ENCODE peak calls at places on chromosomes 12 and 14, in eight cellular contexts. One of them, this sample, is unnamed.

GRCh38 chr12:53115891-53116675 is 12.8 kb downstream of the SOAT2 start:
- DNase-seq in ureter: no peak
- DNase-seq in activated CD4-positive, alpha-beta T cell treated with anti-CD3 and anti-CD28 coated beads, Interleukin-2, amount 10 ng/mL, durations not matched to agents 7 days and 5 days: no peak
- DNase-seq in mucosa of descending colon: no peak
- DNase-seq in fibroblast of the aortic adventitia: no peak
- DNase-seq in left cardiac atrium: no peak
- DNase-seq in mesendoderm: no peak
- DNase-seq in AG08396: peak
- DNase-seq in this sample: no peak

GRCh38 chr12:131076277-131076676 is 122.6 kb downstream of the ADGRD1 start:
- DNase-seq in ureter: peak
- DNase-seq in activated CD4-positive, alpha-beta T cell treated with anti-CD3 and anti-CD28 coated beads, Interleukin-2, amount 10 ng/mL, durations not matched to agents 7 days and 5 days: no peak
- DNase-seq in mucosa of descending colon: no peak
- DNase-seq in fibroblast of the aortic adventitia: no peak
- DNase-seq in left cardiac atrium: no peak
- DNase-seq in mesendoderm: no peak
- DNase-seq in AG08396: no peak
- DNase-seq in this sample: no peak

GRCh38 chr12:3291939-3292338 is 199.1 kb upstream of the PRMT8 start:
- DNase-seq in ureter: no peak
- DNase-seq in activated CD4-positive, alpha-beta T cell treated with anti-CD3 and anti-CD28 coated beads, Interleukin-2, amount 10 ng/mL, durations not matched to agents 7 days and 5 days: no peak
- DNase-seq in mucosa of descending colon: no peak
- DNase-seq in fibroblast of the aortic adventitia: no peak
- DNase-seq in left cardiac atrium: no peak
- DNase-seq in mesendoderm: no peak
- DNase-seq in AG08396: no peak
- DNase-seq in this sample: no peak

GRCh38 chr14:83940253-83940652 is 1589.7 kb upstream of the FLRT2 start:
- DNase-seq in ureter: no peak
- DNase-seq in activated CD4-positive, alpha-beta T cell treated with anti-CD3 and anti-CD28 coated beads, Interleukin-2, amount 10 ng/mL, durations not matched to agents 7 days and 5 days: no peak
- DNase-seq in mucosa of descending colon: no peak
- DNase-seq in fibroblast of the aortic adventitia: no peak
- DNase-seq in left cardiac atrium: no peak
- DNase-seq in mesendoderm: peak
- DNase-seq in AG08396: no peak
- DNase-seq in this sample: peak

GRCh38 chr12:27330846-27331245 is 1.8 kb upstream of the BMAL2 start:
- DNase-seq in ureter: no peak
- DNase-seq in activated CD4-positive, alpha-beta T cell treated with anti-CD3 and anti-CD28 coated beads, Interleukin-2, amount 10 ng/mL, durations not matched to agents 7 days and 5 days: no peak
- DNase-seq in mucosa of descending colon: no peak
- DNase-seq in fibroblast of the aortic adventitia: peak
- DNase-seq in left cardiac atrium: no peak
- DNase-seq in mesendoderm: no peak
- DNase-seq in AG08396: peak
- DNase-seq in this sample: no peak

GRCh38 chr12:94704452-94704871 is 54.1 kb upstream of the TMCC3 start:
- DNase-seq in ureter: no peak
- DNase-seq in activated CD4-positive, alpha-beta T cell treated with anti-CD3 and anti-CD28 coated beads, Interleukin-2, amount 10 ng/mL, durations not matched to agents 7 days and 5 days: no peak
- DNase-seq in mucosa of descending colon: no peak
- DNase-seq in fibroblast of the aortic adventitia: peak
- DNase-seq in left cardiac atrium: no peak
- DNase-seq in mesendoderm: no peak
- DNase-seq in AG08396: peak
- DNase-seq in this sample: peak

GRCh38 chr14:89422181-89422951 is 5.3 kb upstream of the FOXN3 start:
- DNase-seq in ureter: peak
- DNase-seq in activated CD4-positive, alpha-beta T cell treated with anti-CD3 and anti-CD28 coated beads, Interleukin-2, amount 10 ng/mL, durations not matched to agents 7 days and 5 days: no peak
- DNase-seq in mucosa of descending colon: peak
- DNase-seq in fibroblast of the aortic adventitia: peak
- DNase-seq in left cardiac atrium: no peak
- DNase-seq in mesendoderm: no peak
- DNase-seq in AG08396: no peak
- DNase-seq in this sample: no peak

GRCh38 chr12:130086777-130087176 is 75.5 kb upstream of the FZD10 start:
- DNase-seq in ureter: no peak
- DNase-seq in activated CD4-positive, alpha-beta T cell treated with anti-CD3 and anti-CD28 coated beads, Interleukin-2, amount 10 ng/mL, durations not matched to agents 7 days and 5 days: no peak
- DNase-seq in mucosa of descending colon: no peak
- DNase-seq in fibroblast of the aortic adventitia: no peak
- DNase-seq in left cardiac atrium: no peak
- DNase-seq in mesendoderm: no peak
- DNase-seq in AG08396: no peak
- DNase-seq in this sample: no peak

GRCh38 chr12:6810758-6811157 is 10.9 kb upstream of the GPR162 start:
- DNase-seq in ureter: no peak
- DNase-seq in activated CD4-positive, alpha-beta T cell treated with anti-CD3 and anti-CD28 coated beads, Interleukin-2, amount 10 ng/mL, durations not matched to agents 7 days and 5 days: no peak
- DNase-seq in mucosa of descending colon: no peak
- DNase-seq in fibroblast of the aortic adventitia: no peak
- DNase-seq in left cardiac atrium: no peak
- DNase-seq in mesendoderm: no peak
- DNase-seq in AG08396: no peak
- DNase-seq in this sample: no peak